ENCODE peak calls at places on chromosome 4, in seven cellular contexts. N is AML-193; G is effector memory CD4-positive, alpha-beta T cell; Y is stimulated activated naive B cell treated with anti-CD40 and anti-IgM and Interleukin-4, amounts not matched to agents 10 μg/mL and 1 μg/mL and 100 μg/mL, for 72 hours; H is WTC11; E is CD8-positive, alpha-beta memory T cell; D is iPS-NIHi11. V is an unnamed sample.

GRCh38 chr4:56907009-56907408 is 691 bp upstream of the REST start:
- DNase-seq in H (peak; percentile 35), N (no peak), E (peak; percentile 6), G (peak; percentile 2), D (peak; percentile 46), Y (no peak), V (peak; percentile 57)

GRCh38 chr4:184475096-184475461 is 729 bp upstream of the IRF2 start:
- DNase-seq in N (no peak), H (peak; percentile 31), G (peak; percentile 43), E (peak; percentile 45), Y (peak; percentile 54), D (peak; percentile 42), V (no peak)

GRCh38 chr4:10781805-10782204 is 97.2 kb upstream of the CLNK start:
- DNase-seq in Y (no peak), D (no peak), E (no peak), N (no peak), G (no peak), H (no peak), V (no peak)

GRCh38 chr4:99462875-99463464 is 27.8 kb upstream of the ADH7 start:
- DNase-seq in N (peak; percentile 52), D (peak; percentile 76), H (peak; percentile 62), G (peak; percentile 22), E (peak; percentile 29), Y (peak; percentile 33), V (peak; percentile 87)

GRCh38 chr4:3797831-3798500 is 31.8 kb downstream of the ADRA2C start:
- DNase-seq in H (no peak), Y (no peak), E (no peak), G (no peak), N (no peak), D (no peak), V (no peak)

GRCh38 chr4:108730579-108730978 is 32.3 kb downstream of the ETNPPL start:
- DNase-seq in H (no peak), G (no peak), N (no peak), D (no peak), Y (no peak), E (no peak), V (no peak)

GRCh38 chr4:163548481-163549243 is 54.2 kb downstream of the TMA16 start:
- DNase-seq in G (no peak), E (no peak), Y (no peak), H (no peak), N (peak; percentile 34), D (peak; percentile 29), V (peak; percentile 73)

GRCh38 chr4:80197601-80198444 is 520 bp downstream of the PRDM8 start:
- DNase-seq in G (no peak), H (peak; percentile 61), Y (no peak), D (peak; percentile 60), N (no peak), E (no peak), V (no peak)

GRCh38 chr4:64539234-64539849 is 130.1 kb upstream of the TECRL start:
- DNase-seq in D (peak; percentile 67), H (peak; percentile 45), N (peak; percentile 56), Y (peak; percentile 9), G (no peak), E (no peak), V (peak; percentile 83)

GRCh38 chr4:119300388-119301131 is 21.4 kb downstream of the FABP2 start:
- DNase-seq in E (peak; percentile 87), Y (peak; percentile 95), G (peak; percentile 85), D (peak; percentile 92), N (no peak), H (peak; percentile 93), V (peak; percentile 97)

GRCh38 chr4:181909368-181909767 is 333.8 kb upstream of the TENM3 start:
- DNase-seq in H (no peak), E (no peak), G (no peak), Y (no peak), D (peak; percentile 14), N (no peak), V (no peak)

GRCh38 chr4:12689457-12689856 is 794.7 kb downstream of the RAB28 start:
- DNase-seq in G (no peak), D (no peak), E (no peak), Y (no peak), H (no peak), N (no peak), V (no peak)